ENCODE peak calls at places on chromosomes 3 and 15, in five cellular contexts. Z is tibial nerve, T is brain microvascular endothelial cell, E is cardiac muscle cell, D is heart right ventricle. O is an unnamed sample.

GRCh38 chr15:60713096-60714084 is 234.4 kb upstream of the ICE2 start:
- DNase-seq in E (peak; percentile 71), T (peak; percentile 54), Z (no peak), D (no peak), O (no peak)

GRCh38 chr3:35800960-35801459 is 161.7 kb downstream of the ARPP21 start:
- DNase-seq in D (no peak), Z (no peak), E (no peak), T (no peak), O (no peak)

GRCh38 chr15:91857772-91858171 is 4.3 kb downstream of the SLCO3A1 start:
- DNase-seq in T (no peak), D (no peak), E (no peak), Z (no peak), O (no peak)

GRCh38 chr3:151175952-151176351 is 27.1 kb downstream of the GPR171 start:
- DNase-seq in T (no peak), D (no peak), E (no peak), Z (no peak), O (no peak)

GRCh38 chr3:68876112-68876713 is 56.1 kb downstream of the TAFA4 start:
- DNase-seq in T (peak; percentile 58), E (peak; percentile 82), Z (no peak), D (no peak), O (no peak)

GRCh38 chr15:26870346-26870745 is 3.5 kb downstream of the GABRA5 start:
- DNase-seq in Z (no peak), D (no peak), E (no peak), T (no peak), O (no peak)

GRCh38 chr15:85963262-85963760 is 116.4 kb upstream of the AGBL1 start:
- DNase-seq in D (no peak), E (no peak), Z (no peak), T (no peak), O (no peak)

GRCh38 chr15:67068724-67069400 is 3.5 kb downstream of the SMAD3 start:
- DNase-seq in T (no peak), E (peak; percentile 58), D (no peak), Z (no peak), O (no peak)

GRCh38 chr15:80174017-80174746 is 21.4 kb downstream of the FAH start:
- DNase-seq in T (peak; percentile 37), D (no peak), Z (no peak), E (peak; percentile 86), O (no peak)

GRCh38 chr3:153289334-153289808 is 127.3 kb downstream of the RAP2B start:
- DNase-seq in E (no peak), T (peak; percentile 51), Z (no peak), D (no peak), O (no peak)

GRCh38 chr15:65773386-65774111 is 18.5 kb downstream of the DENND4A start:
- DNase-seq in D (no peak), T (no peak), E (no peak), Z (no peak), O (no peak)

GRCh38 chr15:45157056-45157455 is 27.3 kb downstream of the DUOX1 start:
- DNase-seq in E (peak; percentile 86), Z (no peak), D (no peak), T (peak; percentile 24), O (no peak)

GRCh38 chr3:126440709-126440995 is 35.0 kb downstream of the ZXDC start:
- DNase-seq in E (no peak), Z (no peak), T (no peak), D (no peak), O (no peak)

GRCh38 chr15:89827821-89828220 is 13.2 kb upstream of the ANPEP start:
- DNase-seq in D (no peak), Z (no peak), E (no peak), T (no peak), O (no peak)

GRCh38 chr3:61371123-61371522 is 119.9 kb upstream of the FHIT start:
- DNase-seq in E (peak; percentile 9), T (peak; percentile 6), D (no peak), Z (no peak), O (no peak)

GRCh38 chr3:150765949-150766720 is 3.2 kb upstream of the SIAH2 start:
- DNase-seq in Z (no peak), T (peak; percentile 55), D (no peak), E (peak; percentile 51), O (no peak)

GRCh38 chr15:40338921-40339620 is 1.7 kb downstream of the CCDC9B start:
- DNase-seq in Z (no peak), E (peak; percentile 76), T (peak; percentile 85), D (no peak), O (no peak)

GRCh38 chr15:30783019-30783418 is 120.7 kb upstream of the FAN1 start:
- DNase-seq in E (no peak), T (no peak), D (no peak), Z (no peak), O (no peak)

GRCh38 chr3:35394400-35394799 is 244.9 kb upstream of the ARPP21 start:
- DNase-seq in D (no peak), T (no peak), E (no peak), Z (no peak), O (no peak)

GRCh38 chr3:62833538-62833937 is 41.7 kb downstream of the CADPS start:
- DNase-seq in Z (no peak), T (no peak), E (no peak), D (no peak), O (no peak)

GRCh38 chr3:51386159-51386851 is 1.2 kb downstream of the MANF start:
- DNase-seq in T (no peak), E (no peak), Z (no peak), D (no peak), O (no peak)

GRCh38 chr3:192879346-192880031 is 38.2 kb downstream of the MB21D2 start:
- DNase-seq in D (no peak), T (peak; percentile 94), Z (no peak), E (peak; percentile 94), O (no peak)

GRCh38 chr15:100192092-100192695 is 149.6 kb downstream of the ADAMTS17 start:
- DNase-seq in T (no peak), Z (no peak), E (no peak), D (no peak), O (no peak)

GRCh38 chr15:98649996-98650870 is 1.9 kb downstream of the IGF1R start:
- DNase-seq in T (no peak), Z (no peak), D (peak; percentile 39), E (no peak), O (no peak)

GRCh38 chr3:186746008-186746407 is 28.8 kb downstream of the KNG1 start:
- DNase-seq in Z (no peak), D (no peak), T (peak; percentile 64), E (peak; percentile 90), O (no peak)

GRCh38 chr3:100893590-100893989 is 99.6 kb downstream of the ABI3BP start:
- DNase-seq in E (peak; percentile 78), D (peak; percentile 19), Z (no peak), T (peak; percentile 66), O (no peak)

GRCh38 chr3:46724360-46724890 is 6.8 kb upstream of the PRSS50 start:
- DNase-seq in Z (no peak), T (no peak), D (no peak), E (no peak), O (no peak)

GRCh38 chr15:52144656-52145055 is 32.1 kb upstream of the BCL2L10 start:
- DNase-seq in Z (no peak), E (peak; percentile 57), T (peak; percentile 57), D (no peak), O (no peak)

GRCh38 chr3:10524799-10525301 is 19.5 kb upstream of the ATP2B2 start:
- DNase-seq in T (no peak), Z (no peak), D (no peak), E (no peak), O (peak; percentile 38)

GRCh38 chr3:81173514-81173913 is 587.9 kb downstream of the GBE1 start:
- DNase-seq in D (no peak), T (peak; percentile 3), E (no peak), Z (no peak), O (no peak)

GRCh38 chr15:52653451-52653964 is 25.7 kb downstream of the ATOSA start:
- DNase-seq in Z (no peak), D (no peak), T (peak; percentile 86), E (peak; percentile 87), O (no peak)

GRCh38 chr3:152159328-152159727 is 109.4 kb upstream of the MBNL1 start:
- DNase-seq in Z (no peak), T (peak; percentile 87), D (no peak), E (peak; percentile 50), O (no peak)

GRCh38 chr3:160667452-160667851 is 9.5 kb upstream of the ARL14 start:
- DNase-seq in D (no peak), T (peak; percentile 18), E (no peak), Z (no peak), O (no peak)

GRCh38 chr15:101827257-101827656 is 15.3 kb downstream of the OR4F15 start:
- DNase-seq in D (no peak), E (no peak), Z (no peak), T (no peak), O (no peak)

GRCh38 chr15:74780983-74781672 is 752 bp upstream of the CSK start:
- DNase-seq in T (no peak), Z (no peak), D (no peak), E (peak; percentile 41), O (no peak)

GRCh38 chr3:70722018-70722417 is 409.6 kb upstream of the MDFIC2 start:
- DNase-seq in D (no peak), Z (no peak), E (no peak), T (no peak), O (no peak)

DNA sequence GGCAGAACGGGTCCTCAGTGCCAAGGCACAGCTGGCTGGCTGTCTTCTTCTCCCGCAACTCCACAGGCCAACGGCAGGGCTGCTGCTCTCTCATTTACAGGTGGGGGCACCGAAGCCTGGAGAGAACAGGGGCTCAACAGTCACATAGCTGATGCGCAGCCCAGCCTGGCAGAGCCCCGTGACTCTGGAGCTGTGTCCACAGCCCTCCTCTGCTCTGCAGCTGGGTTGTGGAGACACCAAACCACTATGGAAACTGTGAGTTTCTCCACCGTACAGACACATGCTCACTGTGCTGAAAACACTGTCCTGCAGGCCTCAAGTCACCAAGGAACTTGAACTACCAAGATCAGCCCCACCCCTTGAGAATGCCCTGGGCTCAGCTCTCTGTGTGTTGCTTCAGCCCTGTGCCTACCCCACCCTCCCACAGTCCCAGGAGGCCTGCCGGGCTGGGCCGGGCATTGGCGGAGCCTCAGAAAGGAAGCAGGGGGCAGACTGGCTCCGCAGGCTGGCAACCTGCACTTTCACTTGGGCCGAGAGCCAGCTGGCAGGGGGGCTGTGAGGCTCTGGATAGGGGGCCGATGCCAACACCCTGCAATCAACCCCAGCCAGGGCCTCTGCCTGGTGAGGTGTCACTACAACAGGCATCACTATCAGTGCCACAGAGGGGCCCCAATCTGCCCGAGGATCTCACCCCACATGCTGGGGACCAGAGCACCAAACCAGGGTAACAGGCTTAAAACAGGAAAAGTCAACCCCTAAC is 113.7 kb upstream of the RPL32 start:
- DNase-seq in Z (peak; percentile 65), D (peak; percentile 88), E (peak; percentile 12), T (no peak), O (no peak)
- TF ChIP-seq CTCF in Z (peak; percentile 26), D (peak; percentile 56), E (no peak), T (peak; percentile 19), O (peak; percentile 54)

GRCh38 chr3:49028673-49029562 is at the start of gene IMPDH2:
- DNase-seq in T (peak; percentile 79), Z (peak; percentile 90), E (peak; percentile 94), D (peak; percentile 95), O (peak; percentile 97)
- TF ChIP-seq CTCF in T (peak; percentile 2), Z (peak; percentile 11), E (no peak), D (peak; percentile 51), O (peak; percentile 53)

GRCh38 chr3:9503283-9503682 is 50.3 kb downstream of the LHFPL4 start:
- DNase-seq in Z (peak; percentile 49), D (peak; percentile 60), E (peak; percentile 77), T (peak; percentile 71), O (no peak)
- TF ChIP-seq CTCF in Z (peak; percentile 82), D (peak; percentile 80), E (peak; percentile 97), T (peak; percentile 93), O (peak; percentile 91)

GRCh38 chr3:197397812-197398211 is 99.4 kb upstream of the DLG1 start:
- DNase-seq in E (no peak), D (no peak), T (no peak), Z (no peak), O (no peak)
- TF ChIP-seq CTCF in E (no peak), D (no peak), T (no peak), Z (no peak), O (no peak)